ENCODE peak calls at places on chromosome 14, in six cellular contexts. W is activated gamma-delta T cell treated with Interleukin-2 at 50 U/mL for 16 hours; Y is CD4-positive, alpha-beta T cell; X is omental fat pad; I is Peyer's patch; Q is left cardiac atrium. M is an unnamed sample.

GRCh38 chr14:22982013-22982476 is 306 bp downstream of the AJUBA start:
- DNase-seq in I (no peak), Q (no peak), W (no peak), Y (no peak), X (no peak), M (no peak)

GRCh38 chr14:63323148-63323547 is 4.4 kb upstream of the GPHB5 start:
- DNase-seq in W (no peak), Y (no peak), Q (no peak), X (no peak), I (no peak), M (no peak)

GRCh38 chr14:104149617-104150141 is 11.3 kb downstream of the KIF26A start:
- DNase-seq in I (no peak), Y (no peak), W (no peak), X (no peak), Q (peak; percentile 70), M (no peak)

GRCh38 chr14:97602438-97603117 is 805.4 kb downstream of the VRK1 start:
- DNase-seq in W (peak; percentile 76), I (no peak), X (no peak), Q (peak; percentile 17), Y (peak; percentile 89), M (no peak)

GRCh38 chr14:76514599-76514998 is 138.7 kb downstream of the ESRRB start:
- DNase-seq in I (no peak), X (no peak), W (no peak), Q (no peak), Y (no peak), M (no peak)

GRCh38 chr14:87153391-87153790 is 839.6 kb downstream of the GALC start:
- DNase-seq in W (no peak), Q (no peak), I (no peak), Y (no peak), X (no peak), M (no peak)

GRCh38 chr14:75982724-75983358 is 1.0 kb upstream of the TGFB3 start:
- DNase-seq in I (no peak), Y (no peak), X (no peak), Q (peak; percentile 75), W (no peak), M (peak; percentile 72)

GRCh38 chr14:60753264-60754126 is 18.9 kb downstream of the MNAT1 start:
- DNase-seq in I (no peak), Q (no peak), Y (peak; percentile 65), X (no peak), W (peak; percentile 44), M (no peak)

GRCh38 chr14:104770851-104771272 is 17.9 kb downstream of the SIVA1 start:
- DNase-seq in Y (no peak), Q (no peak), X (no peak), I (no peak), W (no peak), M (no peak)

GRCh38 chr14:39491134-39491541 is 58.9 kb upstream of the FBXO33 start:
- DNase-seq in W (no peak), Y (no peak), Q (no peak), I (no peak), X (no peak), M (no peak)

GRCh38 chr14:54786816-54787215 is 115.8 kb downstream of the GCH1 start:
- DNase-seq in I (no peak), W (no peak), Y (no peak), X (no peak), Q (no peak), M (no peak)

GRCh38 chr14:95515080-95515489 is 1.4 kb downstream of the SYNE3 start:
- DNase-seq in I (no peak), Q (peak; percentile 68), Y (no peak), W (no peak), X (no peak), M (peak; percentile 61)

GRCh38 chr14:55352201-55352600 is 59.4 kb downstream of the ATG14 start:
- DNase-seq in Y (no peak), W (no peak), I (no peak), Q (no peak), X (no peak), M (no peak)

GRCh38 chr14:51554339-51554920 is 97.3 kb upstream of the FRMD6 start:
- DNase-seq in I (no peak), X (no peak), Y (no peak), W (no peak), Q (no peak), M (no peak)

GRCh38 chr14:60647837-60648168 is 1.5 kb downstream of the SIX1 start:
- DNase-seq in Y (no peak), X (no peak), I (no peak), Q (no peak), W (no peak), M (no peak)

GRCh38 chr14:93936245-93936644 is 9.1 kb downstream of the FAM181A start:
- DNase-seq in Q (no peak), W (peak; percentile 26), X (no peak), Y (no peak), I (no peak), M (no peak)

GRCh38 chr14:28759658-28760313 is 6.8 kb upstream of the FOXG1 start:
- DNase-seq in Y (no peak), W (no peak), Q (no peak), I (no peak), X (no peak), M (no peak)

GRCh38 chr14:105151131-105151837 is 17.3 kb downstream of the JAG2 start:
- DNase-seq in X (no peak), W (no peak), Y (no peak), Q (peak; percentile 19), I (no peak), M (no peak)

GRCh38 chr14:99592394-99592793 is 11.6 kb downstream of the CCDC85C start:
- DNase-seq in Y (no peak), I (no peak), W (no peak), Q (no peak), X (no peak), M (no peak)

GRCh38 chr14:100842799-100843198 is 16.9 kb downstream of the MEG3 start:
- DNase-seq in X (no peak), W (no peak), Y (no peak), I (peak; percentile 15), Q (no peak), M (peak; percentile 21)

GRCh38 chr14:89445252-89445973 is 28.4 kb upstream of the FOXN3 start:
- DNase-seq in W (no peak), I (no peak), Q (no peak), Y (no peak), X (no peak), M (peak; percentile 11)

GRCh38 chr14:100386121-100386520 is 63.0 kb downstream of the SLC25A47 start:
- DNase-seq in I (no peak), W (no peak), Q (no peak), Y (no peak), X (no peak), M (no peak)

GRCh38 chr14:89138846-89139245 is 278.2 kb downstream of the FOXN3 start:
- DNase-seq in Y (no peak), Q (no peak), W (no peak), X (no peak), I (no peak), M (no peak)

GRCh38 chr14:66624319-66624937 is 116.5 kb downstream of the GPHN start:
- DNase-seq in Y (no peak), Q (peak; percentile 41), W (no peak), I (no peak), X (no peak), M (no peak)

GRCh38 chr14:95885866-95886265 is 9.2 kb downstream of the TUNAR start:
- DNase-seq in W (no peak), X (no peak), Y (no peak), Q (no peak), I (no peak), M (no peak)

GRCh38 chr14:57189070-57189469 is 79.6 kb downstream of the EXOC5 start:
- DNase-seq in I (no peak), Y (no peak), W (no peak), X (no peak), Q (no peak), M (no peak)

GRCh38 chr14:32085845-32086383 is 8.8 kb downstream of the ARHGAP5 start:
- DNase-seq in Y (no peak), I (no peak), X (no peak), W (no peak), Q (no peak), M (no peak)

GRCh38 chr14:94598816-94599655 is 13.2 kb upstream of the SERPINA3 start:
- DNase-seq in I (peak; percentile 79), X (peak; percentile 43), W (no peak), Y (no peak), Q (peak; percentile 68), M (peak; percentile 81)

GRCh38 chr14:104694991-104695659 is 5.7 kb downstream of the INF2 start:
- DNase-seq in X (no peak), W (peak; percentile 66), I (no peak), Y (peak; percentile 53), Q (no peak), M (no peak)

GRCh38 chr14:38078393-38078792 is 129.3 kb upstream of the SSTR1 start:
- DNase-seq in Y (peak; percentile 62), X (no peak), I (no peak), Q (no peak), W (peak; percentile 62), M (no peak)

GRCh38 chr14:51691176-51691575 is 39.5 kb downstream of the FRMD6 start:
- DNase-seq in W (no peak), Q (no peak), I (no peak), Y (no peak), X (no peak), M (no peak)

GRCh38 chr14:36346052-36346451 is 25.6 kb upstream of the MBIP start:
- DNase-seq in Q (no peak), X (no peak), Y (no peak), W (no peak), I (no peak), M (no peak)

GRCh38 chr14:106039400-106039799 is 513.0 kb downstream of the TMEM121 start:
- DNase-seq in W (peak; percentile 57), I (no peak), Q (peak; percentile 19), Y (peak; percentile 36), X (no peak), M (no peak)

M was measured in ovary.